ENCODE peak calls at places on chromosomes 11 and 22, in five cellular contexts. E, S, K, Q and U are unnamed samples.
A peak's percentile ranks its signal among the peaks of the same experiment; 100 is the strongest.

GRCh38 chr11:99693941-99694492 is 673.3 kb downstream of the CNTN5 start:
- DNase-seq in Q (peak; percentile 80), K (no peak), S (no peak), E (no peak), U (no peak)

GRCh38 chr11:116336540-116336939 is 436.2 kb downstream of the BUD13 start:
- DNase-seq in S (no peak), K (no peak), Q (no peak), E (no peak), U (no peak)

GRCh38 chr11:6850526-6850925 is 5.0 kb downstream of the OR10A5 start:
- DNase-seq in Q (no peak), K (no peak), S (no peak), E (no peak), U (no peak)

GRCh38 chr22:22576244-22576988 is 17.4 kb upstream of the PRAME start:
- DNase-seq in K (peak; percentile 55), E (peak; percentile 39), Q (peak; percentile 55), S (no peak), U (no peak)

GRCh38 chr11:45501277-45501979 is 164.0 kb downstream of the CHST1 start:
- DNase-seq in S (no peak), Q (no peak), K (no peak), E (no peak), U (no peak)

GRCh38 chr11:44082645-44083044 is 12.8 kb upstream of the EXT2 start:
- DNase-seq in E (no peak), S (no peak), K (no peak), Q (no peak), U (no peak)

GRCh38 chr11:120883404-120884135 is 140.3 kb upstream of the TBCEL start:
- DNase-seq in S (no peak), K (peak; percentile 40), Q (no peak), E (no peak), U (no peak)

GRCh38 chr22:45516923-45517675 is 14.4 kb downstream of the FBLN1 start:
- DNase-seq in E (no peak), Q (peak; percentile 16), K (no peak), S (no peak), U (no peak)

GRCh38 chr22:40180403-40180802 is 2.7 kb downstream of the TNRC6B start:
- DNase-seq in Q (no peak), K (no peak), S (no peak), E (no peak), U (no peak)

GRCh38 chr11:57490456-57491248 is 24.9 kb downstream of the SLC43A1 start:
- DNase-seq in S (no peak), K (no peak), Q (no peak), E (no peak), U (no peak)

GRCh38 chr11:71207996-71208774 is 44.2 kb downstream of the SHANK2 start:
- DNase-seq in K (no peak), Q (no peak), S (peak; percentile 28), E (no peak), U (no peak)

GRCh38 chr22:21927174-21927823 is 25.3 kb downstream of the PPM1F start:
- DNase-seq in E (no peak), Q (no peak), S (no peak), K (no peak), U (no peak)

GRCh38 chr11:57823859-57824258 is 62.3 kb downstream of the CTNND1 start:
- DNase-seq in K (no peak), E (no peak), S (no peak), Q (no peak), U (no peak)

GRCh38 chr11:75891947-75892739 is 77.1 kb downstream of the UVRAG start:
- DNase-seq in K (no peak), E (no peak), Q (no peak), S (no peak), U (no peak)

GRCh38 chr11:117189191-117189940 is 9.8 kb upstream of the TAGLN start:
- DNase-seq in S (peak; percentile 80), K (no peak), E (peak; percentile 33), Q (no peak), U (no peak)

GRCh38 chr22:34490911-34491310 is 570.6 kb upstream of the LARGE1 start:
- DNase-seq in Q (no peak), E (no peak), K (no peak), S (no peak), U (no peak)

GRCh38 chr22:48577014-48577690 is 1250.5 kb downstream of the BRD1 start:
- DNase-seq in Q (no peak), S (peak; percentile 37), K (no peak), E (no peak), U (no peak)

GRCh38 chr11:58905716-58906547 is 33.4 kb upstream of the GLYATL1 start:
- DNase-seq in E (peak; percentile 84), S (no peak), K (peak; percentile 63), Q (peak; percentile 75), U (no peak)

GRCh38 chr11:117520201-117520600 is 192.5 kb downstream of the CEP164 start:
- DNase-seq in K (no peak), S (no peak), Q (no peak), E (no peak), U (no peak)

DNA sequence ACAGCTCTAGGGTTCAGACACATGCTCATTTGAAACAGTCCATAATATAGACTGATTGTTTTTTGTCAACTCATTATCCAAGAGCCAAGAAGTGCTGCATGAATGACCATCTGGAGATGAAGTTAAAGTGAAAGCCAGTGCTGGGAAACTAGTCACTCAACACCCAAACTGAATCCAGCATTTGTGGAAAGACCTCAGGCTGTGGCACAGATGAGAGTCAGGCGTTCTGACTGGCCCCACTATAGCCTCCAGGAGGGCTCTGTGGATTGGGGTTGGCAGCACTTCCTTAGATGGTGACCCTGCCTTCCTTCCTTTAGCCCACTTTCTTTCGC is 2.1 kb downstream of the FEZ1 start:
- DNase-seq in E (no peak), S (no peak), K (no peak), Q (no peak), U (no peak)
- H3K4me3 ChIP-seq in E (no peak overlapping the region), S (no peak overlapping the region), K (no peak overlapping the region), Q (no peak overlapping the region), U (no peak overlapping the region)

GRCh38 chr11:12171921-12172320 is 61.5 kb downstream of the MICAL2 start:
- DNase-seq in K (no peak), Q (no peak), S (no peak), E (no peak), U (no peak)
- H3K4me1 ChIP-seq in K (peaks cover 52% of the 10 kb centered on the region), Q (peaks cover 79% of the 10 kb centered on the region), S (peaks cover 32% of the 10 kb centered on the region), E (peaks cover 12% of the 10 kb centered on the region), U (peaks cover 28% of the 10 kb centered on the region)

GRCh38 chr11:128476729-128477128 is 110.6 kb downstream of the ETS1 start:
- DNase-seq in Q (no peak), K (no peak), S (no peak), E (no peak), U (peak; percentile 93)

GRCh38 chr11:128476031-128476430 is 111.3 kb downstream of the ETS1 start:
- DNase-seq in K (no peak), E (no peak), Q (no peak), S (no peak), U (no peak)

GRCh38 chr11:128477811-128478210 is 109.5 kb downstream of the ETS1 start:
- DNase-seq in E (no peak), S (no peak), Q (no peak), K (no peak), U (no peak)

GRCh38 chr11:128480066-128480465 is 107.3 kb downstream of the ETS1 start:
- DNase-seq in E (no peak), S (no peak), Q (no peak), K (no peak), U (no peak)

DNA sequence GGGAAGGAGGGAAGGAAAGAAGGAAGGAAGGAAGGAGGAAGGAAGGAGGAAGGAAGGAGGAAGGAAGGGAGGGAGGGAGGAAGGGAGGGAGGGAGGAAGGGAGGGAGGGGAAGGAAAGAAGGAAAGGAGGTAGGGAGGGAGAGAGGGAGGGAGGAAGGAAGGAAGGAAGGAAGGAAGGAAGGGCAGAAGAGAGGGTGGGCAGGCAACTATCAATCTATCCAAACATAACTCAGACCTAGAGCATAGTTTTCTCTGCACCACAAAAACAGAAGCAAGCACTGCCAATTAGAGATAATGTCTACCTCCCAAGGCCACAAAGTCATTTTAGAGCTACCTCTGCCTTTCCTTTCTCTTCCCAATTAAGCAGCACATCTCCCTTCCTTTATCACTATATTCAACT is 109.1 kb downstream of the ETS1 start:
- DNase-seq in S (no peak), E (no peak), K (no peak), Q (no peak), U (no peak)
- H3K27ac ChIP-seq in S (peak overlapping the region; percentile 78), E (peak overlapping the region; percentile 6), K (peak overlapping the region; percentile 85), Q (no peak overlapping the region), U (peak overlapping the region; percentile 94)

DNA sequence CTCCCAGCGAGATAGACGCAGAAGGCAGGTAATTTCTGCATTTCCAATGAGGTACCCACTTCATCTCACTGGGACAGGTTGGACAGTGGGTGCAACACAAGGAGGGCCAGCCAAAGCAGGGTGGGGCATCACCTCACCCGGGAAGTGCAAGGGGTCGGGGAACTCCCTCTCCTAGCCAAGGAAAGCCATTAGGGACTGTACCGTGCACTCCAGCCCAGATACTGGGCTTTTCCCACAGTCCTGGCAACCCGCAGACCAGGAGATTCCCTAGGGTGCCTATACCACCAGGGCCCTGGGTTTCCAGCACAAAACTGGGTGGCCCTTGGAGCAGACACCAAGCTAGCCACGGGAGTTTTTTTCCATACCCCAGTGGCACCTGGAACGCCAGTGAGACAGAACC is 17.2 kb downstream of the TRPC6 start:
- DNase-seq in Q (no peak), K (no peak), S (no peak), E (no peak), U (no peak)
- H3K4me3 ChIP-seq in Q (no peak overlapping the region), K (no peak overlapping the region), S (no peak overlapping the region), E (no peak overlapping the region), U (no peak overlapping the region)

DNA sequence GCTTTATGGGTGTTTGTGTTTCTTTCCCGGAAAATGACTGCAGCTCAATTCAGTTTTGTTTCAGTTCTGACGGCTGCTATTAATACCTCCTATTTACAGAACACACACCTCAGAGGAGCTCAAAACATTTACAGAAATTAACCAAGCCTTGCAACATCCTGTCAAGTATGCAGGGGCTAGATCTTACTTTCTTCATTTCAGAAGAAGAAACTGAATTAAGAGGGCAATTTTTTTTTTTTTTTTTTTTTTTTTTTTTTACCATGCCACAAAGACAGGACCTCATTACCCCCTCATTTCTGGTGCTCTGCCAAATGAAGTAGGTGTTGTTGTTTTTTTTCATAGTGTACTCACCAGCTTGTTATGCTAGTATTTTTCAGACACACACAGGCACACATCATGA is 50.0 kb upstream of the BLID start:
- DNase-seq in Q (no peak), E (no peak), K (no peak), S (no peak), U (no peak)
- H3K4me1 ChIP-seq in Q (peaks cover 78% of the 10 kb centered on the region), E (no peaks in the 10 kb centered on the region), K (no peaks in the 10 kb centered on the region), S (peaks cover 5% of the 10 kb centered on the region), U (no peaks in the 10 kb centered on the region)

GRCh38 chr22:35938226-35938625 is 90.4 kb downstream of the RBFOX2 start:
- DNase-seq in Q (no peak), E (no peak), K (no peak), S (no peak), U (no peak)
- H3K27ac ChIP-seq in Q (no peak overlapping the region), E (no peak overlapping the region), K (no peak overlapping the region), S (no peak overlapping the region), U (no peak overlapping the region)

DNA sequence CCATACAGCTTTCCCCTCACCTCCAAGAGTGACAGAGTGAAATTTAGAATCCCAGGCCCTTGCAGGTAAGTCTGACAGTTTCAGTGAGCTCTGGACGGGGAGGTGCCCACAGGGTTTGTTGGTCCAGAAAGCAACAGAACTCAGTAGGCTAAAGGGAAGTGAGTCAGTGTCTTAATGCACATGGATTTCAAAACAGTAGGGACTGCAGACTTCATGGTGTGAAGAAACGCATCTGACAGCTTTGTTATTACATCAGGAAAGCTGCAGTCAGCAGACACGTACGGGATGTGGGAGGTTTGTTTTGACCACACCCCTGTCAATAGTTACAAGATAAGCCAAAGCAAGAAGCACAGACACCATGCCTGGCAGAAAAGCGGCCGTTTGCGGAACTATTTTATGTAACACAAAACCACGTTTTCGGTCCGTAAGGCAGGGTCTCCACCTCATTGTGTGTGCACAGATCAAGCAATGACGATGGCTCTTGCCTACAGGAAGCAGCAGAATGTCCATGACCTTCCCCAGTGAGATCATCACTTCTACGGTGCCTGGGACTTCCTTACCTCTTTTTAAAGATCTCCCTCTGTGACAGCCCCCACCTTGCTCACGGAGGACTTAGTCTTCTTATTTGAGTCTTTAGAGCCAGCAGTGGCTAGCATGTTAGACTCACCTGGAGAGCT is 58.1 kb upstream of the FTH1 start:
- DNase-seq in E (peak; percentile 85), K (peak; percentile 48), S (peak; percentile 84), Q (peak; percentile 95), U (peak; percentile 95)
- H3K4me3 ChIP-seq in E (no peak overlapping the region), K (peak overlapping the region; percentile 29), S (no peak overlapping the region), Q (peak overlapping the region; percentile 11), U (no peak overlapping the region)